ENCODE peak calls at places on chromosome 3, in ten cellular contexts. N is stomach, E is NB4, M is GM12891, R is lower leg skin, Q is prostate gland, H is IMR-90, K is erythroblast, X is transverse colon, B is vagina. G is an unnamed sample.
A peak's percentile ranks its signal among the peaks of the same experiment; 100 is the strongest.

GRCh38 chr3:48039487-48040190 is 23.4 kb upstream of the MAP4 start:
- DNase-seq in N (no peak), E (peak; percentile 36), M (no peak), R (no peak), Q (no peak), H (peak; percentile 84), K (no peak), X (no peak), B (no peak), G (no peak)

GRCh38 chr3:102163039-102163817 is 271.6 kb upstream of the ZPLD1 start:
- DNase-seq in N (peak; percentile 38), E (peak; percentile 11), M (no peak), R (no peak), Q (no peak), H (peak; percentile 58), K (peak; percentile 50), X (no peak), B (no peak), G (no peak)

GRCh38 chr3:169813757-169814517 is 1.2 kb upstream of the LRRC34 start:
- DNase-seq in N (peak; percentile 46), E (peak; percentile 78), M (peak; percentile 31), R (no peak), Q (no peak), H (no peak), K (peak; percentile 73), X (peak; percentile 75), B (no peak), G (no peak)

GRCh38 chr3:118951089-118951488 is 83.6 kb downstream of the IGSF11 start:
- DNase-seq in N (no peak), E (no peak), M (no peak), R (no peak), Q (no peak), H (no peak), K (no peak), X (no peak), B (no peak), G (no peak)

GRCh38 chr3:55416381-55416821 is 70.7 kb downstream of the WNT5A start:
- DNase-seq in N (no peak), E (no peak), M (no peak), R (no peak), Q (no peak), H (peak; percentile 93), K (no peak), X (no peak), B (no peak), G (no peak)

GRCh38 chr3:188792788-188793187 is 379.0 kb upstream of the TPRG1 start:
- DNase-seq in N (no peak), E (peak; percentile 2), M (no peak), R (no peak), Q (no peak), H (peak; percentile 27), K (no peak), X (no peak), B (no peak), G (no peak)

GRCh38 chr3:52094591-52095485 is 38.5 kb upstream of the DUSP7 start:
- DNase-seq in N (no peak), E (no peak), M (no peak), R (no peak), Q (no peak), H (no peak), K (no peak), X (no peak), B (no peak), G (no peak)

GRCh38 chr3:111577798-111578685 is 17.1 kb downstream of the ZBED2 start:
- DNase-seq in N (no peak), E (peak; percentile 45), M (no peak), R (no peak), Q (no peak), H (peak; percentile 93), K (no peak), X (no peak), B (no peak), G (no peak)

GRCh38 chr3:6806991-6807390 is 53.9 kb upstream of the GRM7 start:
- DNase-seq in N (no peak), E (no peak), M (no peak), R (no peak), Q (no peak), H (no peak), K (no peak), X (no peak), B (no peak), G (no peak)

GRCh38 chr3:177468331-177468730 is 271.0 kb upstream of the TBL1XR1 start:
- DNase-seq in N (no peak), E (no peak), M (no peak), R (no peak), Q (no peak), H (peak; percentile 96), K (no peak), X (no peak), B (no peak), G (no peak)

GRCh38 chr3:61915296-61915695 is 353.9 kb downstream of the PTPRG start:
- DNase-seq in N (no peak), E (no peak), M (no peak), R (no peak), Q (no peak), H (no peak), K (no peak), X (no peak), B (no peak), G (no peak)

GRCh38 chr3:182500294-182500693 is 293.0 kb upstream of the ATP11B start:
- DNase-seq in N (no peak), E (no peak), M (no peak), R (no peak), Q (no peak), H (no peak), K (no peak), X (no peak), B (no peak), G (no peak)

GRCh38 chr3:14401692-14402303 is 608 bp upstream of the SLC6A6 start:
- DNase-seq in N (no peak), E (no peak), M (no peak), R (no peak), Q (no peak), H (no peak), K (no peak), X (no peak), B (peak; percentile 94), G (no peak)

GRCh38 chr3:42033741-42034140 is 57.4 kb upstream of the TRAK1 start:
- DNase-seq in N (no peak), E (no peak), M (no peak), R (no peak), Q (no peak), H (peak; percentile 78), K (no peak), X (no peak), B (no peak), G (peak; percentile 10)

GRCh38 chr3:42036483-42036823 is 54.7 kb upstream of the TRAK1 start:
- DNase-seq in N (no peak), E (no peak), M (no peak), R (peak; percentile 81), Q (no peak), H (peak; percentile 97), K (peak; percentile 38), X (no peak), B (no peak), G (no peak)

GRCh38 chr3:42032693-42033349 is 58.3 kb upstream of the TRAK1 start:
- DNase-seq in N (peak; percentile 45), E (peak; percentile 86), M (no peak), R (peak; percentile 95), Q (peak; percentile 55), H (peak; percentile 98), K (peak; percentile 8), X (peak; percentile 68), B (no peak), G (peak; percentile 80)

GRCh38 chr3:42035816-42036482 is 55.2 kb upstream of the TRAK1 start:
- DNase-seq in N (no peak), E (no peak), M (no peak), R (peak; percentile 67), Q (no peak), H (no peak), K (peak; percentile 14), X (no peak), B (no peak), G (no peak)

GRCh38 chr3:42035007-42035406 is 56.1 kb upstream of the TRAK1 start:
- DNase-seq in N (no peak), E (no peak), M (no peak), R (no peak), Q (no peak), H (no peak), K (no peak), X (no peak), B (no peak), G (no peak)
- TF ChIP-seq POLR2A in N (no peak), E (no peak), M (no peak), R (no peak), Q (no peak), H (no peak), K (no peak), X (no peak), B (no peak), G (no peak)

GRCh38 chr3:197711973-197712707 is 24.6 kb downstream of the RUBCN start:
- DNase-seq in N (peak; percentile 77), E (peak; percentile 89), M (no peak), R (peak; percentile 96), Q (peak; percentile 71), H (peak; percentile 98), K (peak; percentile 35), X (peak; percentile 87), B (peak; percentile 92), G (peak; percentile 87)
- TF ChIP-seq POLR2A in N (no peak), E (no peak), M (no peak), R (no peak), Q (peak; percentile 64), H (peak; percentile 75), K (no peak), X (peak; percentile 65), B (peak; percentile 56), G (peak; percentile 82)

GRCh38 chr3:49316696-49317457 is 23.0 kb downstream of the USP4 start:
- DNase-seq in N (no peak), E (no peak), M (no peak), R (no peak), Q (no peak), H (no peak), K (no peak), X (peak; percentile 33), B (no peak), G (peak; percentile 51)
- TF ChIP-seq POLR2A in N (no peak), E (no peak), M (no peak), R (no peak), Q (no peak), H (no peak), K (no peak), X (no peak), B (no peak), G (no peak)

DNA sequence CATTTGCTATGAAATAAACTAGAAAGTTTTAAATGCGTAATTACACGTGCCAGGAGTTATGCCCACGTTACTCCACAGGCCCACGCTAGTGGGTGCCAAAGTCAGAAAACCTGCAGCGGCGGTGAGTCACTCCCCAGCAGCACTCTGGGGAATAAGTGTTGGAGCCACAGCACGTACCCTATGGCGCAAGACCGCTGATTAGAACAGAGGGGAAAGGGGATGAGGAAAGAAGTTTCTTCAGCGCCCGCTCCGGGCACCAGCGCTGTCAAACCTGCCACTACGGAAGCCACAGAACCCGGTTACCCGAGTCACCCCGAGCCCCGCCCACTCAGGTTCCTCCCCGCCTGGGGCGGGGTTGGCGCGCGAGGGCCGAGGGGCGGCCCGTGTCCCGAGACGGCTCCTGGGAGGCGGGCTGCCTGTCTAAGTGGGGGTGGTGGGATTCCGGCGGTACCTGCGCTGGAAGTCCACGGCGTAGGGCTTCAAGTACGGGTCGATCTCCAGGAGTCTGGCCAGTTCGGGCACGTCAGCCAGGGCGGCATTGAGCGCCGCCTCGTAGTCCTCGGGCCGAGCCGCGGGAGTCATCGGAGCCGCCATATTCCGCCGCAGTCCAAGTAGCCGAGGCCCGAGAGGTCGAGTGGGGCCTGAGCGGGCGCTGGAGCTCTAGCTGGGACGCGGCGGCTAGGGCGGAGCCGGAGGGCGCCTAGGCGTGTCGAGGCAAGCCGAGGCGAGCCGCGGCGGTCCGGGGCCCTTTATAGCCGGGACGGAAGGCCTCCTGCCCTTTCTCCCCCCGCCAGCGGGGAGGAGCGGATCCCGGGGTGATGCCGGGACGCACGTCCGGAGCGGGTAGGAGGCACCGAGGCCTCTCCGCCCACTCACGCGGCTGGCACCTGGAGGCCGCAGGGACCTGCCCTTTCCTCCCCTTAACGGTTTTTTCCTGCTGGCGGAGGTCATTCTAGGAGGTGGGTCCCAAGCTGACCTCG is at the start of gene GBE1:
- DNase-seq in N (peak; percentile 93), E (peak; percentile 98), M (peak; percentile 77), R (peak; percentile 98), Q (peak; percentile 92), H (peak; percentile 93), K (peak; percentile 92), X (peak; percentile 93), B (peak; percentile 98), G (peak; percentile 93)
- TF ChIP-seq POLR2A in N (no peak), E (peak; percentile 31), M (peak; percentile 91), R (no peak), Q (peak; percentile 59), H (peak; percentile 94), K (peak; percentile 94), X (peak; percentile 87), B (peak; percentile 61), G (peak; percentile 77)